ENCODE peak calls at places on chromosomes 6 and 20, in eight cellular contexts. U, A, E, D, L, F, W and K are unnamed samples.

GRCh38 chr6:158978752-158979151 is 21.2 kb downstream of the RSPH3 start:
- DNase-seq in A (no peak), D (no peak), U (no peak), F (no peak), L (no peak), W (no peak), E (no peak), K (no peak)

GRCh38 chr6:157944983-157945931 is 36.4 kb upstream of the SYNJ2 start:
- DNase-seq in A (no peak), F (no peak), E (no peak), W (no peak), U (no peak), D (no peak), L (no peak), K (no peak)

GRCh38 chr6:132764370-132764769 is 6.7 kb upstream of the VNN2 start:
- DNase-seq in W (peak), F (peak), U (peak), L (no peak), A (no peak), D (no peak), E (no peak), K (no peak)

GRCh38 chr6:43468240-43468639 is 9.1 kb upstream of the TJAP1 start:
- DNase-seq in W (no peak), U (no peak), D (no peak), L (no peak), E (no peak), F (no peak), A (no peak), K (no peak)

GRCh38 chr6:141261016-141261671 is 871.6 kb upstream of the GJE1 start:
- DNase-seq in D (no peak), W (no peak), E (no peak), L (no peak), A (no peak), F (no peak), U (no peak), K (no peak)

GRCh38 chr6:435442-436307 is 44.1 kb downstream of the IRF4 start:
- DNase-seq in F (no peak), E (peak), W (no peak), D (no peak), L (no peak), U (no peak), A (no peak), K (no peak)

GRCh38 chr20:11158589-11158988 is 484.8 kb upstream of the JAG1 start:
- DNase-seq in D (no peak), U (no peak), E (peak), F (no peak), W (no peak), A (no peak), L (no peak), K (no peak)

GRCh38 chr6:121959501-121959900 is 440.0 kb upstream of the HSF2 start:
- DNase-seq in D (no peak), F (no peak), U (no peak), L (no peak), A (no peak), E (peak), W (no peak), K (no peak)

GRCh38 chr6:136180729-136181128 is 69.4 kb downstream of the MTFR2 start:
- DNase-seq in U (no peak), D (no peak), F (no peak), W (no peak), L (no peak), A (no peak), E (no peak), K (no peak)

GRCh38 chr6:137808191-137808590 is 58.9 kb upstream of the TNFAIP3 start:
- DNase-seq in F (no peak), D (no peak), U (no peak), L (no peak), W (peak), E (peak), A (no peak), K (no peak)

GRCh38 chr20:52540489-52540888 is 348.9 kb upstream of the ZFP64 start:
- DNase-seq in W (no peak), A (no peak), U (no peak), L (peak), D (peak), E (no peak), F (no peak), K (no peak)

GRCh38 chr20:6164421-6165341 is 41.9 kb upstream of the FERMT1 start:
- DNase-seq in L (no peak), U (no peak), A (no peak), E (no peak), W (no peak), D (no peak), F (no peak), K (no peak)

GRCh38 chr20:8875586-8875985 is 193.3 kb upstream of the PLCB4 start:
- DNase-seq in L (no peak), W (no peak), A (no peak), E (no peak), F (no peak), D (no peak), U (no peak), K (no peak)

GRCh38 chr6:133701633-133702331 is 187.1 kb upstream of the TCF21 start:
- DNase-seq in A (no peak), L (no peak), W (no peak), F (no peak), E (no peak), D (no peak), U (no peak), K (no peak)

GRCh38 chr6:55541024-55541423 is 38.0 kb downstream of the HMGCLL1 start:
- DNase-seq in A (no peak), W (no peak), D (no peak), E (no peak), U (no peak), F (no peak), L (no peak), K (no peak)

GRCh38 chr20:33093582-33093981 is 14.1 kb downstream of the BPIFB4 start:
- DNase-seq in L (no peak), W (no peak), E (no peak), F (no peak), U (no peak), D (no peak), A (no peak), K (no peak)

GRCh38 chr20:17644451-17644850 is 37.6 kb downstream of the RRBP1 start:
- DNase-seq in W (no peak), L (peak), F (no peak), A (no peak), E (no peak), U (no peak), D (no peak), K (no peak)

GRCh38 chr20:5513975-5514516 is 197.3 kb upstream of the PROKR2 start:
- DNase-seq in U (no peak), L (peak), A (no peak), F (no peak), E (peak), W (peak), D (peak), K (no peak)

GRCh38 chr6:162712694-162713093 is 14.9 kb downstream of the PRKN start:
- DNase-seq in L (no peak), A (no peak), E (no peak), D (no peak), U (no peak), F (no peak), W (no peak), K (no peak)

GRCh38 chr6:100427452-100427851 is 37.3 kb downstream of the SIM1 start:
- DNase-seq in A (no peak), U (no peak), F (no peak), W (no peak), E (no peak), D (no peak), L (no peak), K (no peak)

GRCh38 chr6:99836471-99836870 is 157.6 kb downstream of the MCHR2 start:
- DNase-seq in D (no peak), U (no peak), W (no peak), F (no peak), L (no peak), A (no peak), E (no peak), K (no peak)

GRCh38 chr6:3898270-3898994 is 49.3 kb downstream of the FAM50B start:
- DNase-seq in W (no peak), A (no peak), E (peak), L (no peak), D (no peak), U (no peak), F (no peak), K (no peak)

GRCh38 chr6:116409756-116410155 is 39.0 kb downstream of the DSE start:
- DNase-seq in F (no peak), A (no peak), D (no peak), E (no peak), L (peak), W (no peak), U (no peak), K (no peak)

GRCh38 chr20:48026981-48027592 is 241.8 kb upstream of the SULF2 start:
- DNase-seq in A (no peak), F (no peak), L (no peak), E (no peak), U (no peak), D (no peak), W (no peak), K (no peak)